ENCODE peak calls at places on chromosomes 11 and 22, in five cellular contexts. B is CD8-positive, alpha-beta memory T cell; J is GM12865; O is GM19239; V is stimulated activated CD8-positive, alpha-beta memory T cell treated with anti-CD3 and anti-CD28 coated beads, Interleukin-2, amount 100 ng/mL, for 1 hour. Y is an unnamed sample.

GRCh38 chr11:70068950-70069349 is 9.2 kb upstream of the ANO1 start:
- DNase-seq in J (no peak), O (no peak), B (no peak), V (no peak), Y (no peak)

GRCh38 chr11:18669211-18669593 is 29.4 kb upstream of the TMEM86A start:
- DNase-seq in J (no peak), O (no peak), V (no peak), B (no peak), Y (no peak)

GRCh38 chr11:96393753-96394348 is 4.0 kb downstream of the JRKL start:
- DNase-seq in V (no peak), O (no peak), B (no peak), J (peak; percentile 46), Y (no peak)

GRCh38 chr11:62770778-62771143 is 435 bp upstream of the TAF6L start:
- DNase-seq in V (no peak), B (no peak), O (peak; percentile 18), J (peak; percentile 47), Y (no peak)

GRCh38 chr11:125404811-125405481 is 91.1 kb downstream of the FEZ1 start:
- DNase-seq in B (peak; percentile 68), O (peak; percentile 80), V (peak; percentile 38), J (peak; percentile 53), Y (peak; percentile 76)

GRCh38 chr11:3879967-3880542 is 24.6 kb downstream of the STIM1 start:
- DNase-seq in O (no peak), V (no peak), B (no peak), J (peak; percentile 40), Y (no peak)

GRCh38 chr11:94032066-94032465 is 10.9 kb downstream of the HEPHL1 start:
- DNase-seq in O (no peak), V (no peak), B (no peak), J (no peak), Y (peak; percentile 28)

GRCh38 chr22:41305646-41306045 is 4.3 kb downstream of the ZC3H7B start:
- DNase-seq in V (no peak), J (no peak), O (no peak), B (no peak), Y (no peak)

GRCh38 chr22:21700822-21701221 is 34.8 kb downstream of the YPEL1 start:
- DNase-seq in V (no peak), B (no peak), O (no peak), J (no peak), Y (no peak)

GRCh38 chr22:33018232-33018864 is 39.8 kb downstream of the SYN3 start:
- DNase-seq in O (peak; percentile 36), B (no peak), J (peak; percentile 48), V (no peak), Y (peak; percentile 48)

GRCh38 chr22:50102946-50103345 is 13.1 kb downstream of the MOV10L1 start:
- DNase-seq in J (peak; percentile 41), V (no peak), B (no peak), O (no peak), Y (no peak)

GRCh38 chr11:9664276-9665171 is 647 bp downstream of the SWAP70 start:
- DNase-seq in B (no peak), O (no peak), V (no peak), J (peak; percentile 69), Y (peak; percentile 32)

GRCh38 chr11:116215471-116216113 is 557.2 kb downstream of the BUD13 start:
- DNase-seq in J (peak; percentile 17), B (no peak), O (no peak), V (no peak), Y (no peak)

GRCh38 chr22:26573026-26573662 is 16.8 kb downstream of the TPST2 start:
- DNase-seq in B (no peak), O (no peak), V (no peak), J (no peak), Y (peak; percentile 50)

GRCh38 chr11:1876361-1877063 is 15.2 kb downstream of the PRR33 start:
- DNase-seq in J (no peak), V (no peak), B (peak; percentile 48), O (no peak), Y (peak; percentile 85)

GRCh38 chr11:70466596-70466995 is 68.3 kb downstream of the CTTN start:
- DNase-seq in J (no peak), O (no peak), V (no peak), B (no peak), Y (no peak)

GRCh38 chr11:82995754-82996398 is 75.8 kb downstream of the RAB30 start:
- DNase-seq in B (no peak), J (peak; percentile 71), O (no peak), V (no peak), Y (no peak)

GRCh38 chr11:130693543-130693942 is 222.7 kb downstream of the SNX19 start:
- DNase-seq in V (no peak), O (no peak), B (no peak), J (no peak), Y (no peak)

GRCh38 chr22:25153961-25154685 is 45.5 kb upstream of the CRYBB3 start:
- DNase-seq in V (no peak), B (no peak), O (no peak), J (no peak), Y (peak; percentile 58)

GRCh38 chr11:124612567-124613245 is 1.5 kb downstream of the PANX3 start:
- DNase-seq in V (no peak), O (no peak), J (no peak), B (no peak), Y (no peak)

GRCh38 chr22:17931400-17931825 is 92.9 kb downstream of the MICAL3 start:
- DNase-seq in B (no peak), J (no peak), V (no peak), O (no peak), Y (peak; percentile 73)

GRCh38 chr11:96188625-96189006 is 154.4 kb downstream of the MAML2 start:
- DNase-seq in O (no peak), J (peak; percentile 69), V (no peak), B (no peak), Y (no peak)

GRCh38 chr22:31046591-31047226 is 34.4 kb upstream of the SMTN start:
- DNase-seq in O (no peak), J (no peak), V (no peak), B (no peak), Y (peak; percentile 75)

GRCh38 chr11:40388097-40388818 is 1071.2 kb downstream of the LRRC4C start:
- DNase-seq in V (no peak), J (no peak), B (no peak), O (no peak), Y (no peak)

GRCh38 chr11:79375818-79376550 is 64.8 kb downstream of the TENM4 start:
- DNase-seq in B (no peak), V (no peak), J (no peak), O (no peak), Y (no peak)

GRCh38 chr22:22073769-22074561 is 91.4 kb upstream of the TOP3B start:
- DNase-seq in V (no peak), B (no peak), J (no peak), O (no peak), Y (no peak)

GRCh38 chr11:60719406-60719805 is 5.1 kb upstream of the MS4A18 start:
- DNase-seq in B (no peak), V (no peak), J (no peak), O (no peak), Y (no peak)

GRCh38 chr22:29442976-29443375 is 4.6 kb downstream of the RFPL1 start:
- DNase-seq in B (no peak), V (no peak), J (no peak), O (no peak), Y (no peak)

GRCh38 chr11:16180868-16181267 is 175.5 kb downstream of the SOX6 start:
- DNase-seq in V (no peak), B (no peak), J (no peak), O (no peak), Y (no peak)

Y was measured in left ventricle myocardium inferior.